ENCODE peak calls at places on chromosomes 2 and 18, in ten cellular contexts. G is HepG2, D is GM23248, H is heart left ventricle, A is psoas muscle, W is heart right ventricle, K is PC-9, Y is pancreas, N is IMR-90, M is kidney. V is an unnamed sample.
A peak's percentile ranks its signal among the peaks of the same experiment; 100 is the strongest.

GRCh38 chr2:88054300-88055048 is 1.1 kb downstream of the KRCC1 start:
- DNase-seq in G (no peak), D (peak; percentile 46), H (no peak), A (no peak), W (no peak), K (no peak), Y (no peak), N (no peak), M (no peak), V (no peak)

GRCh38 chr2:226797289-226797988 is 2.2 kb downstream of the IRS1 start:
- DNase-seq in G (no peak), D (peak; percentile 86), H (no peak), A (peak; percentile 53), W (peak; percentile 52), K (no peak), Y (peak; percentile 23), N (peak; percentile 75), M (peak; percentile 78), V (peak; percentile 33)

GRCh38 chr2:190093793-190094192 is 31.3 kb upstream of the MSTN start:
- DNase-seq in G (no peak), D (peak; percentile 40), H (peak; percentile 23), A (peak; percentile 15), W (no peak), K (no peak), Y (peak; percentile 15), N (peak; percentile 38), M (no peak), V (peak; percentile 39)

GRCh38 chr2:157486596-157487270 is 42.8 kb upstream of the CYTIP start:
- DNase-seq in G (no peak), D (peak; percentile 46), H (no peak), A (no peak), W (no peak), K (no peak), Y (no peak), N (peak; percentile 35), M (no peak), V (no peak)

GRCh38 chr2:210912779-210913178 is 356.4 kb downstream of the CPS1 start:
- DNase-seq in G (no peak), D (no peak), H (no peak), A (no peak), W (no peak), K (no peak), Y (no peak), N (no peak), M (no peak), V (no peak)

GRCh38 chr18:49342690-49343089 is 117.8 kb downstream of the DYM start:
- DNase-seq in G (peak; percentile 29), D (no peak), H (no peak), A (no peak), W (no peak), K (peak; percentile 73), Y (no peak), N (peak; percentile 26), M (no peak), V (no peak)

GRCh38 chr2:55134316-55134706 is 84.1 kb upstream of the RTN4 start:
- DNase-seq in G (no peak), D (no peak), H (no peak), A (no peak), W (no peak), K (no peak), Y (no peak), N (no peak), M (no peak), V (no peak)

GRCh38 chr2:112075490-112076260 is 20.6 kb downstream of the TMEM87B start:
- DNase-seq in G (no peak), D (peak; percentile 30), H (no peak), A (no peak), W (no peak), K (peak; percentile 87), Y (no peak), N (peak; percentile 29), M (no peak), V (no peak)

GRCh38 chr2:166293984-166294383 is 81.8 kb downstream of the SCN9A start:
- DNase-seq in G (no peak), D (peak; percentile 48), H (no peak), A (no peak), W (no peak), K (no peak), Y (no peak), N (peak; percentile 41), M (no peak), V (no peak)

GRCh38 chr2:127217470-127218325 is 2.4 kb downstream of the CYP27C1 start:
- DNase-seq in G (no peak), D (peak; percentile 87), H (no peak), A (no peak), W (no peak), K (peak; percentile 100), Y (no peak), N (no peak), M (peak; percentile 85), V (no peak)

GRCh38 chr2:74856599-74856998 is 22.7 kb downstream of the HK2 start:
- DNase-seq in G (no peak), D (no peak), H (no peak), A (no peak), W (no peak), K (no peak), Y (no peak), N (no peak), M (no peak), V (no peak)

GRCh38 chr2:189608160-189608559 is 27.6 kb upstream of the SLC40A1 start:
- DNase-seq in G (no peak), D (no peak), H (no peak), A (no peak), W (no peak), K (no peak), Y (no peak), N (no peak), M (no peak), V (no peak)

GRCh38 chr2:197247083-197247482 is 63.5 kb downstream of the ANKRD44 start:
- DNase-seq in G (no peak), D (no peak), H (no peak), A (no peak), W (no peak), K (no peak), Y (no peak), N (no peak), M (no peak), V (no peak)

GRCh38 chr18:55546873-55547704 is 40.9 kb downstream of the TCF4 start:
- DNase-seq in G (no peak), D (peak; percentile 79), H (peak; percentile 29), A (no peak), W (no peak), K (no peak), Y (peak; percentile 14), N (peak; percentile 82), M (no peak), V (no peak)

GRCh38 chr2:15634846-15635490 is 43.3 kb downstream of the DDX1 start:
- DNase-seq in G (no peak), D (peak; percentile 50), H (no peak), A (no peak), W (no peak), K (no peak), Y (no peak), N (no peak), M (no peak), V (no peak)

GRCh38 chr2:25595393-25595792 is 78.0 kb downstream of the DTNB start:
- DNase-seq in G (no peak), D (no peak), H (no peak), A (no peak), W (no peak), K (no peak), Y (no peak), N (no peak), M (no peak), V (no peak)

GRCh38 chr2:25598332-25598731 is 75.0 kb downstream of the DTNB start:
- DNase-seq in G (no peak), D (no peak), H (no peak), A (no peak), W (no peak), K (no peak), Y (no peak), N (no peak), M (no peak), V (no peak)

GRCh38 chr2:25597881-25598280 is 75.5 kb downstream of the DTNB start:
- DNase-seq in G (no peak), D (no peak), H (no peak), A (no peak), W (no peak), K (no peak), Y (no peak), N (no peak), M (no peak), V (no peak)

GRCh38 chr2:25594991-25595390 is 78.4 kb downstream of the DTNB start:
- DNase-seq in G (no peak), D (no peak), H (no peak), A (no peak), W (no peak), K (no peak), Y (no peak), N (no peak), M (no peak), V (no peak)

GRCh38 chr2:25596506-25596905 is 76.9 kb downstream of the DTNB start:
- DNase-seq in G (no peak), D (peak; percentile 24), H (no peak), A (no peak), W (no peak), K (no peak), Y (no peak), N (peak; percentile 79), M (no peak), V (no peak)
- H3K36me3 ChIP-seq in G (no peaks in the 10 kb centered on the region), D (no peaks in the 10 kb centered on the region), H (no peaks in the 10 kb centered on the region), A (no peaks in the 10 kb centered on the region), W (no peaks in the 10 kb centered on the region), K (no peaks in the 10 kb centered on the region), Y (no peaks in the 10 kb centered on the region), N (no peaks in the 10 kb centered on the region), M (no peaks in the 10 kb centered on the region), V (no peaks in the 10 kb centered on the region)

DNA sequence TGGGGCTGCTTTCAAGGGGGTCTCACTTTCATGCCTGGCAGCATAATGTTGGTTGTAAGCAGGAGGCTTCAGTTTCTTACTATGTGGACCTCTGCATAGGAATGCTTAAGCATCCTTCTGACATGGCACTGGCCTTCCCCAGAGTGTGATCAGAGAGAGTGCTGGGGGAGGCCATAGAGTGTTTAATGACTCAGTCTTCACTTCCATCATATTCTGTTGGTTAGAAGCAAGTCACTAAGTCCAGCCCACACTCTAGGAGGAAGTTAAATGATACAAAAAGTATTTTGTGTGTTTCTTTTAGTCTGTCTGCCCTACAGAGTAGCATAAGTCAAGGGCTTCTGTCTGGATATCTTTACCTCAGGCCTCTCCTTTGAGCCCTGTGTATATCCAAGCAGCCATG is 64.9 kb downstream of the GALNT1 start:
- DNase-seq in G (no peak), D (no peak), H (no peak), A (no peak), W (no peak), K (no peak), Y (no peak), N (no peak), M (no peak), V (no peak)
- H3K4me3 ChIP-seq in G (no peak overlapping the region), D (no peak overlapping the region), H (no peak overlapping the region), A (no peak overlapping the region), W (no peak overlapping the region), K (no peak overlapping the region), Y (no peak overlapping the region), N (no peak overlapping the region), M (no peak overlapping the region), V (no peak overlapping the region)

GRCh38 chr18:8298186-8298585 is 311.1 kb upstream of the RAB12 start:
- DNase-seq in G (no peak), D (no peak), H (no peak), A (no peak), W (no peak), K (no peak), Y (no peak), N (peak; percentile 74), M (no peak), V (no peak)
- H3K4me1 ChIP-seq in G (peaks cover 14% of the 10 kb centered on the region), D (peaks cover 4% of the 10 kb centered on the region), H (no peaks in the 10 kb centered on the region), A (no peaks in the 10 kb centered on the region), W (no peaks in the 10 kb centered on the region), K (no peaks in the 10 kb centered on the region), Y (peaks cover 6% of the 10 kb centered on the region), N (peaks cover 4% of the 10 kb centered on the region), M (no peaks in the 10 kb centered on the region), V (no peaks in the 10 kb centered on the region)

GRCh38 chr2:232810444-232810843 is 34.1 kb upstream of the KCNJ13 start:
- DNase-seq in G (no peak), D (no peak), H (no peak), A (no peak), W (no peak), K (no peak), Y (no peak), N (no peak), M (no peak), V (no peak)
- H3K36me3 ChIP-seq in G (peaks cover 88% of the 10 kb centered on the region), D (peaks cover 53% of the 10 kb centered on the region), H (peaks cover 94% of the 10 kb centered on the region), A (peaks cover 96% of the 10 kb centered on the region), W (peaks cover 39% of the 10 kb centered on the region), K (peaks cover 57% of the 10 kb centered on the region), Y (peaks cover 56% of the 10 kb centered on the region), N (peaks cover 22% of the 10 kb centered on the region), M (peaks cover 54% of the 10 kb centered on the region), V (peaks cover 4% of the 10 kb centered on the region)